ENCODE peak calls at places on chromosomes 7 and 10, in four cellular contexts. One of them, this sample, is unnamed.

GRCh38 chr10:118343115-118343514 is 991 bp upstream of the FAM204A start:
- DNase-seq in foreskin fibroblast: peak; percentile 19
- DNase-seq in body of pancreas: no peak
- DNase-seq in OCI-LY7: no peak
- DNase-seq in this sample: no peak

GRCh38 chr7:158274404-158274811 is 313.2 kb downstream of the PTPRN2 start:
- DNase-seq in body of pancreas: no peak
- DNase-seq in OCI-LY7: no peak
- DNase-seq in foreskin fibroblast: no peak
- DNase-seq in this sample: peak; percentile 23

GRCh38 chr10:86113044-86113443 is 253.6 kb downstream of the GRID1 start:
- DNase-seq in body of pancreas: no peak
- DNase-seq in OCI-LY7: peak; percentile 4
- DNase-seq in foreskin fibroblast: no peak
- DNase-seq in this sample: no peak

GRCh38 chr10:124301736-124302135 is 117.0 kb downstream of the OAT start:
- DNase-seq in OCI-LY7: no peak
- DNase-seq in body of pancreas: no peak
- DNase-seq in foreskin fibroblast: peak; percentile 27
- DNase-seq in this sample: no peak

GRCh38 chr10:18700555-18700850 is 41.3 kb downstream of the ARL5B start:
- DNase-seq in foreskin fibroblast: no peak
- DNase-seq in body of pancreas: no peak
- DNase-seq in OCI-LY7: no peak
- DNase-seq in this sample: no peak

GRCh38 chr7:97174308-97174707 is 56.8 kb downstream of the SDHAF3 start:
- DNase-seq in foreskin fibroblast: no peak
- DNase-seq in body of pancreas: no peak
- DNase-seq in OCI-LY7: no peak
- DNase-seq in this sample: no peak

GRCh38 chr10:114184276-114184675 is 5.1 kb downstream of the TDRD1 start:
- DNase-seq in foreskin fibroblast: no peak
- DNase-seq in body of pancreas: no peak
- DNase-seq in OCI-LY7: no peak
- DNase-seq in this sample: no peak

GRCh38 chr7:135834262-135834661 is 85.6 kb upstream of the FAM180A start:
- DNase-seq in foreskin fibroblast: no peak
- DNase-seq in OCI-LY7: no peak
- DNase-seq in body of pancreas: no peak
- DNase-seq in this sample: no peak

GRCh38 chr10:18079665-18080295 is 60.4 kb upstream of the CACNB2 start:
- DNase-seq in foreskin fibroblast: no peak
- DNase-seq in body of pancreas: no peak
- DNase-seq in OCI-LY7: no peak
- DNase-seq in this sample: no peak

GRCh38 chr7:95577137-95577536 is 19.2 kb downstream of the PDK4 start:
- DNase-seq in OCI-LY7: no peak
- DNase-seq in body of pancreas: no peak
- DNase-seq in foreskin fibroblast: no peak
- DNase-seq in this sample: no peak

DNA sequence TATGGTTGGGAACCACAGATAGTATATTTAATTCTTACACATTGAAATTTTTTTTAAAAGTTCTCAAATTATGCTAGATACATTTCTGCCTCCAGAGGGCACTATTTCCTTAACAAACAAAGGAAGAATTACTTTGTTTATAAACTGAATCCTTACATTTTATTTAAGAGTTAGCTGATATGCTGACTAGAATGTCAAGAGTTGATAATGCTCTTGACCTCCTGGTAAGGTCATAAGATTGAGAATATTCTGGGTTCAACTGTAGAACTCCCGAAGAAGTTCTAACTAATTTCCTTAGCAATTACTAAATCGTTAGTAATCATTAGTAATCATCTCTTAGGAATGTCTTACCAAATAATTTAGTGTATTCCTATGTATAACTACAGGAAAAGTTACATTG is 95.3 kb upstream of the CYP26C1 start:
- DNase-seq in OCI-LY7: peak; percentile 58
- DNase-seq in foreskin fibroblast: peak; percentile 23
- DNase-seq in body of pancreas: no peak
- DNase-seq in this sample: no peak
- H3K4me3 ChIP-seq in OCI-LY7: no peak overlapping the region
- H3K4me3 ChIP-seq in foreskin fibroblast: no peak overlapping the region
- H3K4me3 ChIP-seq in body of pancreas: no peak overlapping the region
- H3K4me3 ChIP-seq in this sample: no peak overlapping the region

DNA sequence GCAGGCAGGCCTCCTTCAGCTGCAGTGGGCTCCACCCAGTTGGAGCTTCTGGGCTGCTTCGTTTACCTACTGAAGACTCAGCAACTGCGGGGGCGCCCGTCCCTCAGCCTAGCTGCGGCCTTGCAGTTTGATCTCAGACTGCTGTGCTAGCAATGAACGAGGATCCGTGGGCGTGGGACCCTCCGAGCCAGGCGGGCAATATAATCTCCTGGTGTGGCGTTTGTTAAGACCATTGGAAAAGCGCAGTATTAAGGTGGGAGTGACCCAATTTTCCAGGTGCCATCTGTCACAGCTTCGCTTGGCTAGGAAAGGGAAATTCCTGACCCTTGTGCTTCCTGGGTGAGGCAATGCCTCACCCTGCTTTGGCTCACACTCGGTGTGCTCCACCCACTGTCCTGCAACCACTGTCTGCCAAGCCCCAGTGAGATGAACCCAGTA is 159.2 kb upstream of the FOXP2 start:
- DNase-seq in OCI-LY7: no peak
- DNase-seq in foreskin fibroblast: no peak
- DNase-seq in body of pancreas: no peak
- DNase-seq in this sample: peak; percentile 46
- H3K4me3 ChIP-seq in OCI-LY7: no peak overlapping the region
- H3K4me3 ChIP-seq in foreskin fibroblast: no peak overlapping the region
- H3K4me3 ChIP-seq in body of pancreas: no peak overlapping the region
- H3K4me3 ChIP-seq in this sample: no peak overlapping the region

GRCh38 chr7:139860090-139860773 is 31.2 kb downstream of the TBXAS1 start:
- DNase-seq in foreskin fibroblast: no peak
- DNase-seq in OCI-LY7: peak; percentile 26
- DNase-seq in body of pancreas: peak; percentile 68
- DNase-seq in this sample: no peak
- H3K4me3 ChIP-seq in foreskin fibroblast: no peak overlapping the region
- H3K4me3 ChIP-seq in OCI-LY7: no peak overlapping the region
- H3K4me3 ChIP-seq in body of pancreas: no peak overlapping the region
- H3K4me3 ChIP-seq in this sample: no peak overlapping the region

GRCh38 chr10:90872648-90873020 is 860 bp downstream of the RPP30 start:
- DNase-seq in foreskin fibroblast: no peak
- DNase-seq in body of pancreas: no peak
- DNase-seq in OCI-LY7: no peak
- DNase-seq in this sample: no peak
- H3K4me3 ChIP-seq in foreskin fibroblast: peak overlapping the region; percentile 87
- H3K4me3 ChIP-seq in body of pancreas: peak overlapping the region; percentile 56
- H3K4me3 ChIP-seq in OCI-LY7: peak overlapping the region; percentile 89
- H3K4me3 ChIP-seq in this sample: peak overlapping the region; percentile 85

DNA sequence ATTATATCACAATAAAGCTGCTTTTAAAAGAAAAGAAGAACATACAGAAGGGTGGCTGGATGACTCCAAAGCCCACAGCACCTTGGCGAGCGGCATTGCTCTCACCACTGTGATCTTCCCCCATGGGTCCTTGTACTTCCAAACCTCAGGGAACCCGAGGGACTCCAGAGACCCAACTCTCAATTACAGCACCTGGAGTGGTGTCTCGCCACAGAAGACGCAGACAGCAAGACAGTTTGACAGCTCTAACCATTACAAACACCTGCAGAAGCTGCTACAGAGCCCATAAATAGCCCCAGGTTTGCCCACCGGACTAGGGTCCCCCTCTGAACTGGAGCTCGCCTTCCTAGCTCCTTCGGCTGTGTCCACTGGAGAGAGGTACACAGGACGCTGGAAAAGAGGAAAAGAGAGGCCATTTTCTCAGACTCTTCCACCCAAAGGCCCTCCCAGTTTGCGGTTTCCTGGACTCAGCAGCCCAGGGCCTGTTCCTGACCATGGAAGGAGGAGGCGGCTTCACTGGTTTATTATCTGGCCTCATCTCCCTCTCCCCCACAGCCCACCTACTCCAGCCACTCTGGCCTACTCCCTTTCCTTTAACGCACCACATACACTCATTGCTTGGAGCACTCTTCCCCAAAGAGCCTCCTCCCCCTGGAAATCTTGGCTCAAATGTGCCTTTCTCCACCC is 1.9 kb downstream of the PIK3AP1 start:
- DNase-seq in body of pancreas: no peak
- DNase-seq in OCI-LY7: peak; percentile 82
- DNase-seq in foreskin fibroblast: no peak
- DNase-seq in this sample: no peak
- H3K4me3 ChIP-seq in body of pancreas: no peak overlapping the region
- H3K4me3 ChIP-seq in OCI-LY7: peak overlapping the region; percentile 87
- H3K4me3 ChIP-seq in foreskin fibroblast: no peak overlapping the region
- H3K4me3 ChIP-seq in this sample: peak overlapping the region; percentile 14

DNA sequence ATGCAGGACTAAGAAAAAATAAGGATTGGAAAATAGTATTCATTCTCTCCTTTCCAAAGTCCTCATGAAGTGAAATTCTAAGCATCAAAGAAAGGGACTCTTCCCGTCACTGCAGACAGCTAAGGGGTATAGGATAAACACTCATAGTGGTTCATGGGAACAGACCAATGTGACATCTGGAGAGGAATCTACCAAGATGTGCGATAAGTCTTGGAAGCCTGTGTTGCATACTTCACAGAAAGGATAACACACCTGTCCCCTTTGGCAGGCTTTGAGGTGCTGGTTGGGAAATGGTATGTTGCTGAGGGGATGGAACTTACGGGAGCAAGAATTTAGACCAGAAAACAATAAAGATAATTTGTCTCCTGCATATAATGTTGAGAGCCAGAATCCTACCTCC is 248.1 kb downstream of the ARHGAP21 start:
- DNase-seq in foreskin fibroblast: no peak
- DNase-seq in OCI-LY7: no peak
- DNase-seq in body of pancreas: no peak
- DNase-seq in this sample: no peak
- H3K4me3 ChIP-seq in foreskin fibroblast: no peak overlapping the region
- H3K4me3 ChIP-seq in OCI-LY7: no peak overlapping the region
- H3K4me3 ChIP-seq in body of pancreas: no peak overlapping the region
- H3K4me3 ChIP-seq in this sample: no peak overlapping the region

This sample was measured in dorsolateral prefrontal cortex.